ENCODE peak calls at places on chromosomes 2 and 18, in eight cellular contexts. A, G, W, L, I, K, B and M are unnamed samples.

GRCh38 chr2:52260904-52261303 is 1229.0 kb upstream of the NRXN1 start:
- DNase-seq in A (no peak), G (no peak), W (no peak), L (no peak), I (no peak), K (no peak), B (no peak), M (no peak)

GRCh38 chr18:26553943-26554342 is 5.6 kb upstream of the KCTD1 start:
- DNase-seq in A (no peak), G (no peak), W (no peak), L (no peak), I (no peak), K (no peak), B (no peak), M (no peak)

GRCh38 chr2:134087371-134087921 is 166.4 kb upstream of the MGAT5 start:
- DNase-seq in A (no peak), G (peak), W (no peak), L (peak), I (no peak), K (no peak), B (no peak), M (no peak)

GRCh38 chr18:58190842-58191530 is 147.0 kb downstream of the NEDD4L start:
- DNase-seq in A (no peak), G (no peak), W (no peak), L (no peak), I (no peak), K (peak), B (no peak), M (no peak)

GRCh38 chr2:634670-635395 is 42.4 kb downstream of the TMEM18 start:
- DNase-seq in A (no peak), G (peak), W (no peak), L (no peak), I (peak), K (no peak), B (peak), M (no peak)

GRCh38 chr2:160940699-160941098 is 219.5 kb upstream of the TANK start:
- DNase-seq in A (peak), G (no peak), W (no peak), L (no peak), I (no peak), K (no peak), B (no peak), M (peak)

GRCh38 chr2:210477496-210477895 is 937 bp upstream of the LANCL1 start:
- DNase-seq in A (no peak), G (peak), W (peak), L (no peak), I (no peak), K (peak), B (no peak), M (no peak)

GRCh38 chr2:171723724-171724683 is 36.7 kb downstream of the DYNC1I2 start:
- DNase-seq in A (no peak), G (peak), W (no peak), L (peak), I (no peak), K (peak), B (no peak), M (no peak)

GRCh38 chr2:168758970-168759820 is 43.2 kb upstream of the NOSTRIN start:
- DNase-seq in A (no peak), G (peak), W (no peak), L (no peak), I (no peak), K (peak), B (no peak), M (no peak)

GRCh38 chr2:46171441-46171953 is 125.7 kb upstream of the EPAS1 start:
- DNase-seq in A (no peak), G (no peak), W (no peak), L (no peak), I (no peak), K (no peak), B (no peak), M (no peak)

GRCh38 chr2:109351164-109351756 is 222.3 kb downstream of the SH3RF3 start:
- DNase-seq in A (peak), G (no peak), W (no peak), L (peak), I (peak), K (no peak), B (peak), M (peak)

GRCh38 chr2:200966770-200967169 is 3.3 kb upstream of the ORC2 start:
- DNase-seq in A (no peak), G (no peak), W (peak), L (no peak), I (no peak), K (no peak), B (no peak), M (no peak)

GRCh38 chr2:34892286-34892685 is 1293.2 kb upstream of the FAM98A start:
- DNase-seq in A (no peak), G (no peak), W (no peak), L (no peak), I (no peak), K (no peak), B (no peak), M (no peak)

GRCh38 chr18:56475250-56475649 is 163.1 kb downstream of the TXNL1 start:
- DNase-seq in A (no peak), G (no peak), W (no peak), L (no peak), I (no peak), K (no peak), B (no peak), M (no peak)

GRCh38 chr18:68103561-68103960 is 587.0 kb upstream of the DSEL start:
- DNase-seq in A (no peak), G (no peak), W (no peak), L (no peak), I (no peak), K (no peak), B (no peak), M (no peak)

GRCh38 chr2:173999724-174000123 is 34.6 kb upstream of the SP3 start:
- DNase-seq in A (no peak), G (no peak), W (no peak), L (no peak), I (no peak), K (no peak), B (no peak), M (no peak)

GRCh38 chr2:173997269-173997668 is 32.1 kb upstream of the SP3 start:
- DNase-seq in A (peak), G (no peak), W (no peak), L (peak), I (peak), K (no peak), B (peak), M (no peak)

GRCh38 chr2:173997779-173998178 is 32.6 kb upstream of the SP3 start:
- DNase-seq in A (no peak), G (no peak), W (no peak), L (no peak), I (no peak), K (no peak), B (no peak), M (no peak)

GRCh38 chr2:173999272-173999671 is 34.1 kb upstream of the SP3 start:
- DNase-seq in A (no peak), G (no peak), W (no peak), L (no peak), I (peak), K (no peak), B (no peak), M (no peak)

GRCh38 chr2:173998386-173998785 is 33.2 kb upstream of the SP3 start:
- DNase-seq in A (no peak), G (no peak), W (no peak), L (no peak), I (no peak), K (no peak), B (no peak), M (peak)
- TF ChIP-seq EP300 in A (no peak), G (no peak), W (no peak), L (no peak), I (no peak), K (no peak), B (no peak), M (no peak)

GRCh38 chr2:106085441-106085911 is 108.6 kb downstream of the UXS1 start:
- DNase-seq in A (peak), G (peak), W (no peak), L (peak), I (no peak), K (no peak), B (no peak), M (no peak)
- H3K27ac ChIP-seq in A (no peak), G (no peak), W (no peak), L (no peak), I (peak), K (no peak), B (no peak), M (no peak)

GRCh38 chr2:239319261-239319661 is 81.6 kb downstream of the HDAC4 start:
- DNase-seq in A (peak), G (no peak), W (peak), L (peak), I (peak), K (no peak), B (peak), M (peak)
- TF ChIP-seq POLR2AphosphoS5 in A (no peak), G (no peak), W (no peak), L (no peak), I (peak), K (no peak), B (no peak), M (peak)

GRCh38 chr2:101754613-101755012 is 57.1 kb downstream of the MAP4K4 start:
- DNase-seq in A (no peak), G (no peak), W (no peak), L (no peak), I (no peak), K (no peak), B (no peak), M (no peak)
- TF ChIP-seq EP300 in A (no peak), G (no peak), W (no peak), L (no peak), I (no peak), K (no peak), B (no peak), M (no peak)

GRCh38 chr18:45519881-45520280 is 95.4 kb upstream of the SLC14A2 start:
- DNase-seq in A (no peak), G (no peak), W (no peak), L (no peak), I (no peak), K (no peak), B (no peak), M (no peak)

GRCh38 chr18:45521777-45522176 is 93.5 kb upstream of the SLC14A2 start:
- DNase-seq in A (no peak), G (no peak), W (no peak), L (no peak), I (no peak), K (no peak), B (no peak), M (no peak)

GRCh38 chr18:45521151-45521550 is 94.1 kb upstream of the SLC14A2 start:
- DNase-seq in A (no peak), G (no peak), W (no peak), L (no peak), I (no peak), K (no peak), B (no peak), M (no peak)

GRCh38 chr18:45518770-45519169 is 96.5 kb upstream of the SLC14A2 start:
- DNase-seq in A (no peak), G (no peak), W (no peak), L (no peak), I (no peak), K (no peak), B (no peak), M (no peak)

DNA sequence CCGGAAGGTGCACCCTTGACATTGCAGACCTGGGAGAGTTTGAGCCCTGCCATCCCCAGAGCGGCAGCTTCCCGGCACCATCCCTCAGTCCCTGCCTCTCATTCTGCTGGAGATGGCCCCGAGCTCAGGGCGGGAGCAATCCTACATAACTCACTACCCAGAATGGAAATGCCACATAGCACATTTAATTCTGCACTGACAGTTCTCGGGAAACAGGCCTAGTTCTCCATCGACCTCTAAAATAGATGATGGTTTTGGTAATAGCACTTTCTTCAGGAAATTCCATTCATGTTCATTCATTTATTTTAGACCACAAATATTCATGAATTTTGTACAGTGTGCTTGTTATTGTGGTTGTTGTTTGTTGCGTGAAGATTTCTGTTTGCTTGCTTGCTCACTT is 92.9 kb upstream of the SLC14A2 start:
- DNase-seq in A (no peak), G (no peak), W (no peak), L (no peak), I (no peak), K (no peak), B (no peak), M (no peak)
- H3K27ac ChIP-seq in A (peak), G (no peak), W (no peak), L (no peak), I (peak), K (no peak), B (no peak), M (no peak)

DNA sequence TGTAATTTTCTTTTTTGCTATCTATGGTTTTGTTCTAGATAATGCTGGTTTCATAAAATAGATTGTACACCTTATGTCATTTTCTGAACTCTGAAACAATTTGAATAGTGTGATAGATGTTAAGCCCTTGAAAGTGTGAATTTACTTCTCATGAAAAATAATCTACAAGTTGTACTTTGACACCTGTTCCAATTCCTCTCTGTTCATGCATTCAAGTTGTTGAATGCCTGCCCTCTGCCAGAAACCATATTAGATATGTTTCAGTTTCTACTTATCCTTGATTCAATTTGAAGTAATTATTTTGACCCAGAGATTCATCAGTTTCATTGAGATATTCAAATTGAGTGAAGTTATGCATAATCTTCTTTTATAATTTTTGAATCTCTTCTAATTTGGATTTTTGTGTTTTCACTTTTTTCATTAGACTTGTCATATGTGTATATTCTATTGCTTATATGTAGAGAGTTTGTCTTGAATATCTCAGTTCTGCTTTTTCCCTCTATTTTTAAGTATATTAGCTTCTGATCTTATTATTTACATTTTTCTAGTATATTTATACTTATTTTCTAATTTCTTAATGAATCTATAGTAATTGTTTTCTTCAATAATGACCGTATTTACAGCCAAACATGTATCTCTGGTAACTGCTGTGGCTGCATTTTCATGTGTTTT is 143.3 kb upstream of the TACR1 start:
- DNase-seq in A (no peak), G (no peak), W (no peak), L (no peak), I (no peak), K (no peak), B (no peak), M (no peak)
- TF ChIP-seq POLR2AphosphoS5 in A (no peak), G (no peak), W (no peak), L (no peak), I (no peak), K (no peak), B (no peak), M (no peak)

DNA sequence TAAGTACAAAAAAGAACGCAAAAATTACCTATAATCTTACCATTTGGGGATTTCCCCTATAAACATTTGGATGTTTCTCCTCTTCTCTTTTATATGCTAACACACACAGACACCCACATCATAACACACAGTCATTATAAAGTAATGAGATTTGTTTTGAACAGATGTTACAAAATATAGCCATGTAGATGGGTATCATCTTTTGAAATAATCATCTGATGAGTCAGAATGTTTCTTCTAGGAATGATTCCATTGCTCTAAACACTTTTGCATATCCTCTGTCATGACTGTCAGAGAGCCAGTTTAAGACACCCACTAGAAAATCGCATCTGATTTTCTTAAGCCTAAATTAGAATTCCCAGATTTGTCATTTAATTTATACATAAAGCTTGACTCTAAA is 442.6 kb downstream of the CMPK2 start:
- DNase-seq in A (no peak), G (no peak), W (no peak), L (no peak), I (no peak), K (peak), B (no peak), M (no peak)
- TF ChIP-seq EP300 in A (no peak), G (no peak), W (no peak), L (no peak), I (no peak), K (peak), B (no peak), M (no peak)